ENCODE peak calls at places on chromosomes 6 and 20, in nine cellular contexts. W is neural progenitor cell, N is choroid plexus epithelial cell, B is astrocyte of the cerebellum, Y is epithelial cell of esophagus, G is cardiac fibroblast, X is A549, A is IMR-90, E is skeletal muscle cell. L is an unnamed sample.

GRCh38 chr6:1606533-1607235 is 3.0 kb upstream of the FOXC1 start:
- DNase-seq in W (peak), N (no peak), B (no peak), Y (no peak), G (no peak), X (no peak), A (no peak), E (no peak), L (peak)

GRCh38 chr20:9071976-9072726 is 3.3 kb downstream of the PLCB4 start:
- DNase-seq in W (no peak), N (no peak), B (no peak), Y (peak), G (no peak), X (peak), A (peak), E (no peak), L (no peak)

GRCh38 chr20:9409981-9410380 is 104.4 kb upstream of the LAMP5 start:
- DNase-seq in W (no peak), N (peak), B (peak), Y (peak), G (peak), X (no peak), A (peak), E (peak), L (no peak)

GRCh38 chr6:71204741-71205140 is 83.9 kb upstream of the OGFRL1 start:
- DNase-seq in W (no peak), N (no peak), B (no peak), Y (no peak), G (no peak), X (no peak), A (no peak), E (no peak), L (no peak)

GRCh38 chr20:33651562-33652048 is 10.5 kb upstream of the C20orf144 start:
- DNase-seq in W (no peak), N (no peak), B (no peak), Y (no peak), G (no peak), X (no peak), A (no peak), E (no peak), L (no peak)

GRCh38 chr20:39152742-39153141 is 190.6 kb downstream of the DHX35 start:
- DNase-seq in W (no peak), N (no peak), B (no peak), Y (no peak), G (no peak), X (no peak), A (no peak), E (no peak), L (no peak)

GRCh38 chr6:72720464-72720863 is 98.6 kb downstream of the KCNQ5 start:
- DNase-seq in W (no peak), N (peak), B (no peak), Y (peak), G (peak), X (no peak), A (peak), E (no peak), L (no peak)

GRCh38 chr6:152356659-152357058 is 280.5 kb downstream of the SYNE1 start:
- DNase-seq in W (peak), N (peak), B (peak), Y (peak), G (peak), X (peak), A (peak), E (no peak), L (no peak)

GRCh38 chr20:5652626-5653573 is 97.3 kb upstream of the SHLD1 start:
- DNase-seq in W (no peak), N (peak), B (no peak), Y (peak), G (peak), X (peak), A (peak), E (peak), L (no peak)

GRCh38 chr20:1319051-1319450 is 9.9 kb downstream of the SDCBP2 start:
- DNase-seq in W (no peak), N (no peak), B (no peak), Y (no peak), G (no peak), X (no peak), A (peak), E (no peak), L (no peak)

GRCh38 chr6:83853968-83854501 is 875 bp downstream of the RIPPLY2 start:
- DNase-seq in W (peak), N (no peak), B (no peak), Y (no peak), G (no peak), X (no peak), A (no peak), E (no peak), L (no peak)
- H3K4me3 ChIP-seq in W (peak), N (peak), B (peak), Y (peak), G (peak), X (peak), A (peak), E (peak), L (peak)

DNA sequence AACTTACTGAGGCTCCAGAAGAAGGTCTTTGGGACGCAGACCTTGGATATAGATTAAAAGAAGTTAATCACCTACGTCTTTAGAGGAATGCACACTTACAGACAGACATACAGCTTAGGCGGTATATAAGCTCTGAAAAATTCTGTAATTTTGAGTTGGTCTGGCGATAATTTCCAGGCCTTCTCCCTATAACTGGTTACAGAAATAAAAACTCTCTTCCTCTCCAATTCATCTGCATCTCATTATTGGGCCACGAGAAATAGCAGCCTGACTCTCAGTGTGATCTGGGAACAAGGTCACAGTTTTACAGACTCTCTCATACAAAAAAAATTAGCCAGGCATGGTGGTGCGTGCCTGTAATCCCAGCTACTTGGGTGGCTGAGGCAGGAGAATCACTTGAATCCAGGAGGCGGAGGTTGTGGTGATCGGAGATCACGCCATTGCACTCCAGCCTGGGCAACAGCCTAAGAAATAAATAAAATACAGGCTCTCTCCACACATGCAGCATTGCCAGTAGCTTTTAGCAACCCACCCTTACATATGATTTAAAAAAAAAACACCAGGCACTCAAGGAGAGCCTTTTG is 4.7 kb downstream of the ZBTB24 start:
- DNase-seq in W (no peak), N (no peak), B (no peak), Y (no peak), G (no peak), X (no peak), A (no peak), E (no peak), L (no peak)
- H3K4me3 ChIP-seq in W (peak), N (no peak), B (no peak), Y (no peak), G (no peak), X (no peak), A (no peak), E (no peak), L (no peak)

DNA sequence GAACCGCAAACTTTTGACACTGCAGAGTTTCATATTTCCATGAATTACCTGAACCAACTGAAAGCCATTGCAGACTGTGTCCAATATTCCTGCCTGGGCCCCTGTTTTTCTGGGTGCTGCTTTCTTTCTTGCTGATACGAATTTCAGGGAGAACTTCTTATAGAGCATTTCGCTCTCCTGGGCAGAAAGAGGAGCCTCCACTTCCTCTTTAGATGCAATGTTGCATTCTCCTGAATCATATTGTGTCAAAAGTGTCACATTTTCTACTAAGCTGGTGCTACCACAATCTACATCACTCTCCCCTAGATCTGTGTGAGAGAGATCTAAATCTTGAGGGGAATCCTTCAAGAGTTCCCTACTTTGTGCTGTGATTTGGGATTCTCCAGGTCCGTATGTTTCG is 102.5 kb downstream of the DST start:
- DNase-seq in W (no peak), N (no peak), B (no peak), Y (no peak), G (no peak), X (no peak), A (no peak), E (no peak), L (no peak)
- H3K4me3 ChIP-seq in W (no peak), N (no peak), B (peak), Y (peak), G (no peak), X (no peak), A (peak), E (no peak), L (peak)

GRCh38 chr6:156955494-156956183 is 178.5 kb downstream of the ARID1B start:
- DNase-seq in W (no peak), N (peak), B (no peak), Y (no peak), G (peak), X (no peak), A (no peak), E (no peak), L (no peak)
- H3K4me3 ChIP-seq in W (no peak), N (no peak), B (no peak), Y (no peak), G (no peak), X (no peak), A (no peak), E (no peak), L (no peak)

GRCh38 chr6:36836771-36837339 is 2.4 kb downstream of the CPNE5 start:
- DNase-seq in W (no peak), N (no peak), B (no peak), Y (no peak), G (no peak), X (no peak), A (no peak), E (no peak), L (no peak)

GRCh38 chr6:36840471-36841461 is 1.5 kb upstream of the CPNE5 start:
- DNase-seq in W (peak), N (no peak), B (no peak), Y (peak), G (no peak), X (no peak), A (no peak), E (no peak), L (no peak)

GRCh38 chr6:36839819-36840379 is 655 bp upstream of the CPNE5 start:
- DNase-seq in W (peak), N (no peak), B (no peak), Y (peak), G (no peak), X (peak), A (no peak), E (no peak), L (no peak)

GRCh38 chr6:36837686-36838085 is 1.6 kb downstream of the CPNE5 start:
- DNase-seq in W (no peak), N (no peak), B (no peak), Y (no peak), G (no peak), X (no peak), A (no peak), E (no peak), L (no peak)

DNA sequence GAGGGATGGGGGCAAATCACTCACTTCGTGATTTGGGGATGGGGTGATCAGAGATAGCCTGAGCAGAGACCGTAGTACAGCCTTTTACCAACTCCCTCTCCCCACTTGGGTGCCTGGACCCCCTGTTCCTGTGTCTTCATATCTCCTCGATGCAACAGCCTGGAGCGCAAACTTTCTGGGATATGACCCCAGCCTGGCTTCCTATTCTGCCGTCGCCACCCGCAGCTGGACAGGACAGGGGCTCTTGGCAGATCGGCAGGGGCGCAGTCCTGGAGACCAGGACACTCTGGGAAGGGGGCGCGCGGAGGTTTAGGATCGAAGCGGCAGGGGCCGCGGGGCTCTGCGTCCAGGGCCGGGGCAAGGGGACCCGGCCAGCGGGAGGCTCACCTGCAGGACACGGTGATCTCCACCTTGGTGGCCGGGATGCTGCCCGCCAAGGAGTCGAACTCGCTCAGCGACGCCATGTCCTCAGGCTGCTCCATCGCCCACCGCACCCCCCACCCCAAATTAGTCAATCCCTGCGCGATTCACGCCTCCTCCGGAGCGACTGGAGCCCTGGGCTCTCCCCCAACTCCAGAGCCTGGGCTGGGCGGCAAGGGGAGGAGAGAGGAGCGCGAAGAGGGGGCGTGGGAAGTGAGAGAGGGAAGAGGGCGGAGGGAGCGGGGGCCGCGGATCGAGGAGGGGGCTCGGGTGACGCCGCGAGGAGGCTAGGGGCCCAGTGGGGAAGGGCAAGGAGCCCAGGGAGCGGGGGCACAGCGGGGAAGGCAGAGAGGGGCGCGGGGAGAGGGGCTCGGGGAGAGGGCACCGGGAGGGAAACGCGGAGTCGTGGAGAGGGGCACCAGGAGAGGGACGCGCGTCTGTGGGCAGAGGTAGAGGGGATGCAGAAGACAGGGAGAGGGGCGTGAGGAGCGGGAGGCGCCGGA is at the start of gene CPNE5:
- DNase-seq in W (peak), N (no peak), B (no peak), Y (no peak), G (no peak), X (no peak), A (no peak), E (no peak), L (no peak)
- H3K4me3 ChIP-seq in W (peak), N (peak), B (peak), Y (peak), G (peak), X (peak), A (peak), E (peak), L (peak)

L was measured in tibial artery.